ENCODE peak calls at places on chromosome 11, in five cellular contexts. B, V, X, I and R are unnamed samples. For H3K4me1, the result is how much of the 10 kb centered on the place peaks cover.

GRCh38 chr11:133955945-133956421 is 785 bp downstream of the IGSF9B start:
- DNase-seq in B (no peak), V (peak), X (peak), I (no peak), R (no peak)

GRCh38 chr11:1953489-1954284 is 6.6 kb downstream of the MRPL23 start:
- DNase-seq in X (no peak), B (no peak), V (no peak), I (peak), R (no peak)

GRCh38 chr11:116887909-116888556 is 50.6 kb upstream of the APOA1 start:
- DNase-seq in X (no peak), V (no peak), B (no peak), I (no peak), R (no peak)

GRCh38 chr11:128745296-128746183 is 51.7 kb downstream of the FLI1 start:
- DNase-seq in V (no peak), B (no peak), I (no peak), X (no peak), R (no peak)

GRCh38 chr11:63565728-63566127 is 2.5 kb upstream of the PLAAT2 start:
- DNase-seq in B (no peak), V (no peak), I (no peak), X (no peak), R (no peak)

GRCh38 chr11:58774164-58774593 is 42.4 kb upstream of the GLYAT start:
- DNase-seq in I (no peak), X (no peak), V (no peak), B (no peak), R (no peak)

GRCh38 chr11:76723548-76723947 is 53.0 kb upstream of the LRRC32 start:
- DNase-seq in B (no peak), I (no peak), X (no peak), V (no peak), R (no peak)

GRCh38 chr11:112590778-112591177 is 330.1 kb upstream of the PLET1 start:
- DNase-seq in X (no peak), B (no peak), V (no peak), I (no peak), R (no peak)

GRCh38 chr11:3853935-3854659 is 1.4 kb upstream of the STIM1 start:
- DNase-seq in B (peak), I (no peak), V (no peak), X (no peak), R (peak)

GRCh38 chr11:18145837-18146236 is 13.5 kb downstream of the MRGPRX3 start:
- DNase-seq in I (no peak), X (no peak), V (no peak), B (no peak), R (no peak)

GRCh38 chr11:62614275-62614674 is 1.2 kb downstream of the ROM1 start:
- DNase-seq in V (no peak), X (no peak), B (no peak), I (no peak), R (peak)

GRCh38 chr11:72584293-72584921 is 89.8 kb downstream of the PDE2A start:
- DNase-seq in V (peak), B (peak), I (peak), X (no peak), R (peak)

GRCh38 chr11:70536051-70536877 is 137.9 kb downstream of the CTTN start:
- DNase-seq in V (no peak), B (no peak), X (no peak), I (no peak), R (no peak)

GRCh38 chr11:65290448-65291165 is 24.1 kb upstream of the CDC42EP2 start:
- DNase-seq in V (no peak), B (peak), X (no peak), I (peak), R (no peak)

GRCh38 chr11:71580057-71581003 is 2.3 kb downstream of the KRTAP5-11 start:
- DNase-seq in V (peak), B (peak), X (peak), I (no peak), R (no peak)

GRCh38 chr11:75802022-75802912 is 12.7 kb upstream of the UVRAG start:
- DNase-seq in I (no peak), B (no peak), V (no peak), X (no peak), R (no peak)

GRCh38 chr11:61138940-61139339 is 22.3 kb downstream of the VPS37C start:
- DNase-seq in I (no peak), B (no peak), X (no peak), V (no peak), R (no peak)

GRCh38 chr11:71453021-71453910 is at the start of gene NADSYN1:
- DNase-seq in B (peak), X (peak), I (peak), V (peak), R (peak)

GRCh38 chr11:44607987-44608386 is 42.5 kb downstream of the CD82 start:
- DNase-seq in B (no peak), I (no peak), X (no peak), V (no peak), R (no peak)
- H3K4me1 ChIP-seq in B (under half), I (under half), X (under half), V (under half), R (under half)

DNA sequence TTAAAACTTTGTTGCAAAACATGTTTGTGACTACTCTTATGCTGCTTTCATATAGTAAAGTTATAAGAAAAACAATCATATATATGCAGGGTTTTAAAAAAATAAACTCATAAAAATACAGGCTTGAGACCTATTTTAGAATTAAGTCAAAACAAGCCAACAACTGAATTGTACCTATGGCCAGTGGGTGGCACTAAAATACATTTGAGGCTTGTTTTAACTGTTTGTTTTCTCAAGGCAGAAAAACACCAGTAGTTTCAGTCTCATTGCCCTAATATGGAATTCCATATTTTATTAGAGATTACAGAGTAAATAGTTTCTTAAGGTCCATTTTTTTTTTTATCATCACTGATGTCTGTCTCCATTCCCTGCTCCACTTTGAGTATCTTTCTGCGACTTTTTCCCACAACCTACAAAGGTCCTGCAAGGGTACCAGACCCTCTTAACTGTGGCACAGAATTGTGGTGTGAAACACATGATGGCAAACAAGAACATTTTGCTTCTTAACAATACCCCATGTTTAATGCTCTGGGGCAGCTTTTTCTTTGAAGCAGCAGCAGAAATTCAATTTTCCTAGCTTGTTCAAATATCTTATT is 8.5 kb upstream of the CCDC89 start:
- DNase-seq in B (no peak), V (peak), I (no peak), X (no peak), R (peak)
- TF ChIP-seq CTCF in B (peak), V (peak), I (peak), X (peak), R (peak)

GRCh38 chr11:123261345-123262106 is 66.5 kb upstream of the CLMP start:
- DNase-seq in V (peak), I (peak), X (peak), B (peak), R (peak)
- H3K4me1 ChIP-seq in V (under half), I (under half), X (under half), B (under half), R (under half)

GRCh38 chr11:130449996-130450419 is 1.6 kb downstream of the ADAMTS15 start:
- DNase-seq in I (peak), V (peak), X (no peak), B (peak), R (no peak)
- TF ChIP-seq CTCF in I (peak), V (peak), X (peak), B (peak), R (no peak)